ENCODE peak calls at places on chromosome 10, in seven cellular contexts. W is stimulated activated CD4-positive, alpha-beta T cell treated with anti-CD3 and anti-CD28 coated beads, Interleukin-2, amount 100 ng/mL, for 4 hours; H is activated T-cell treated with anti-CD3 and anti-CD28 coated beads for 1 hour; K is fibroblast of gingiva; Y is HT1080; M is GM18507; A is iris pigment epithelial cell. V is an unnamed sample.

GRCh38 chr10:70584941-70585544 is 17.5 kb downstream of the PRF1 start:
- DNase-seq in W (no peak), H (no peak), K (peak; percentile 40), Y (no peak), M (no peak), A (peak; percentile 16), V (no peak)

GRCh38 chr10:131973160-131973951 is 8.4 kb downstream of the BNIP3 start:
- DNase-seq in W (no peak), H (no peak), K (no peak), Y (no peak), M (no peak), A (no peak), V (no peak)

GRCh38 chr10:74418285-74418872 is 267.4 kb downstream of the ADK start:
- DNase-seq in W (no peak), H (no peak), K (no peak), Y (no peak), M (no peak), A (peak; percentile 25), V (no peak)

GRCh38 chr10:52466464-52466863 is 152.4 kb downstream of the DKK1 start:
- DNase-seq in W (no peak), H (no peak), K (peak; percentile 39), Y (no peak), M (no peak), A (no peak), V (no peak)

GRCh38 chr10:125035136-125035535 is 93.2 kb downstream of the ZRANB1 start:
- DNase-seq in W (no peak), H (no peak), K (peak; percentile 88), Y (peak; percentile 93), M (no peak), A (peak; percentile 85), V (no peak)

GRCh38 chr10:24762966-24763623 is 39.4 kb upstream of the ARHGAP21 start:
- DNase-seq in W (no peak), H (no peak), K (peak; percentile 27), Y (peak; percentile 10), M (no peak), A (peak; percentile 71), V (no peak)

GRCh38 chr10:24209421-24209770 is 458 bp downstream of the KIAA1217 start:
- DNase-seq in W (no peak), H (no peak), K (no peak), Y (peak; percentile 23), M (no peak), A (peak; percentile 52), V (no peak)

GRCh38 chr10:20999713-21000112 is 102.6 kb upstream of the NEBL start:
- DNase-seq in W (no peak), H (no peak), K (no peak), Y (no peak), M (no peak), A (no peak), V (no peak)

GRCh38 chr10:99754670-99755069 is 22.6 kb downstream of the CUTC start:
- DNase-seq in W (no peak), H (no peak), K (no peak), Y (peak; percentile 24), M (no peak), A (peak; percentile 82), V (no peak)

GRCh38 chr10:46272863-46273415 is 13.9 kb upstream of the ANTXRL start:
- DNase-seq in W (no peak), H (no peak), K (no peak), Y (no peak), M (no peak), A (no peak), V (no peak)

GRCh38 chr10:4522296-4523000 is 303.6 kb upstream of the AKR1E2 start:
- DNase-seq in W (no peak), H (no peak), K (no peak), Y (no peak), M (peak; percentile 11), A (no peak), V (no peak)

GRCh38 chr10:49749556-49750491 is 12.3 kb downstream of the OGDHL start:
- DNase-seq in W (no peak), H (no peak), K (no peak), Y (no peak), M (no peak), A (no peak), V (peak; percentile 89)

GRCh38 chr10:86857097-86857825 is 100.2 kb downstream of the MMRN2 start:
- DNase-seq in W (no peak), H (no peak), K (peak; percentile 42), Y (peak; percentile 76), M (no peak), A (peak; percentile 63), V (no peak)

GRCh38 chr10:14583967-14584366 is 190.7 kb downstream of the FAM107B start:
- DNase-seq in W (no peak), H (no peak), K (no peak), Y (no peak), M (no peak), A (no peak), V (no peak)

GRCh38 chr10:95580140-95580539 is 19.0 kb upstream of the SORBS1 start:
- DNase-seq in W (no peak), H (no peak), K (no peak), Y (no peak), M (no peak), A (no peak), V (no peak)

GRCh38 chr10:48496831-48497792 is 107.8 kb downstream of the ARHGAP22 start:
- DNase-seq in W (no peak), H (no peak), K (peak; percentile 61), Y (peak; percentile 87), M (no peak), A (peak; percentile 72), V (peak; percentile 89)